ENCODE peak calls at places on chromosomes 7 and 10, in eight cellular contexts. V is dermis microvascular lymphatic vessel endothelial cell, S is posterior vena cava, I is astrocyte of the spinal cord, U is SJSA1, Y is GM12865, F is HFFc6, G is GM19239. W is an unnamed sample.

GRCh38 chr7:24617957-24618616 is 44.8 kb downstream of the PALS2 start:
- DNase-seq in S (no peak), U (no peak), G (no peak), F (no peak), Y (no peak), I (no peak), V (no peak), W (no peak)

GRCh38 chr7:111107989-111108388 is 17.1 kb downstream of the LRRN3 start:
- DNase-seq in G (no peak), I (no peak), V (no peak), S (no peak), U (no peak), F (no peak), Y (no peak), W (no peak)

GRCh38 chr10:72665925-72666324 is 26.0 kb upstream of the MCU start:
- DNase-seq in Y (no peak), S (no peak), I (no peak), V (no peak), F (peak; percentile 80), G (no peak), U (peak; percentile 45), W (no peak)

GRCh38 chr10:59865101-59865500 is 41.3 kb downstream of the CCDC6 start:
- DNase-seq in Y (peak; percentile 61), V (no peak), G (no peak), F (no peak), I (no peak), U (no peak), S (no peak), W (peak; percentile 52)

GRCh38 chr10:76946268-76946667 is 691.3 kb downstream of the KCNMA1 start:
- DNase-seq in Y (no peak), V (no peak), U (no peak), S (no peak), G (no peak), F (peak; percentile 23), I (no peak), W (no peak)

GRCh38 chr10:4073912-4074311 is 288.9 kb upstream of the KLF6 start:
- DNase-seq in V (no peak), Y (no peak), S (peak; percentile 85), F (peak; percentile 80), G (no peak), I (peak; percentile 56), U (no peak), W (no peak)

GRCh38 chr7:74288034-74288881 is 949 bp upstream of the CLIP2 start:
- DNase-seq in F (no peak), Y (peak; percentile 42), G (no peak), S (no peak), I (peak; percentile 13), U (no peak), V (no peak), W (no peak)

GRCh38 chr10:117175215-117175900 is 21.9 kb upstream of the KCNK18 start:
- DNase-seq in I (no peak), F (no peak), G (no peak), U (no peak), V (no peak), Y (no peak), S (peak; percentile 84), W (no peak)

GRCh38 chr7:15577600-15577999 is 15.8 kb upstream of the AGMO start:
- DNase-seq in S (no peak), F (no peak), Y (no peak), I (no peak), U (no peak), G (no peak), V (no peak), W (no peak)

GRCh38 chr10:100146875-100147665 is 38.8 kb downstream of the ERLIN1 start:
- DNase-seq in U (no peak), I (no peak), G (no peak), S (no peak), F (peak; percentile 28), V (no peak), Y (no peak), W (no peak)

GRCh38 chr10:71378341-71379117 is 18.2 kb upstream of the CDH23 start:
- DNase-seq in F (no peak), Y (peak; percentile 21), S (peak; percentile 45), I (no peak), V (no peak), U (no peak), G (no peak), W (peak; percentile 37)

GRCh38 chr10:58662314-58662713 is 149.6 kb downstream of the BICC1 start:
- DNase-seq in S (no peak), I (peak; percentile 91), G (no peak), F (peak; percentile 89), U (no peak), Y (no peak), V (no peak), W (no peak)

GRCh38 chr7:135406908-135407307 is 103.0 kb downstream of the CNOT4 start:
- DNase-seq in U (no peak), G (no peak), Y (no peak), S (no peak), I (no peak), F (no peak), V (no peak), W (no peak)

GRCh38 chr10:92241158-92241500 is 49.7 kb downstream of the CPEB3 start:
- DNase-seq in G (no peak), V (no peak), U (no peak), I (no peak), Y (peak; percentile 18), S (no peak), F (no peak), W (peak; percentile 64)

GRCh38 chr10:60288291-60288690 is 101.4 kb downstream of the ANK3 start:
- DNase-seq in F (no peak), I (no peak), U (no peak), V (no peak), G (no peak), S (no peak), Y (no peak), W (no peak)

GRCh38 chr10:70508912-70509366 is 30.4 kb downstream of the PALD1 start:
- DNase-seq in U (no peak), S (no peak), F (no peak), I (peak; percentile 36), Y (peak; percentile 37), G (no peak), V (peak; percentile 79), W (peak; percentile 50)

GRCh38 chr10:118873080-118873737 is 118.4 kb upstream of the CACUL1 start:
- DNase-seq in G (no peak), Y (no peak), S (no peak), F (no peak), V (no peak), I (peak; percentile 28), U (no peak), W (no peak)

GRCh38 chr10:119680050-119680449 is 28.9 kb downstream of the BAG3 start:
- DNase-seq in F (peak; percentile 84), G (no peak), Y (no peak), S (no peak), U (peak; percentile 60), I (peak; percentile 73), V (no peak), W (no peak)

GRCh38 chr7:149855368-149856305 is 17.5 kb downstream of the ZNF862 start:
- DNase-seq in V (peak; percentile 26), U (peak; percentile 62), S (peak; percentile 72), F (peak; percentile 24), G (no peak), I (peak; percentile 96), Y (no peak), W (no peak)